ENCODE peak calls at places on chromosomes 6 and 20, in four cellular contexts. W is germinal center; Q is stimulated activated CD8-positive, alpha-beta memory T cell treated with anti-CD3 and anti-CD28 coated beads, Interleukin-7, amount 100 ng/mL, for 1 hour; K is COR-L47. A is an unnamed sample.

GRCh38 chr6:168061269-168062210 is 17.5 kb downstream of the FRMD1 start:
- DNase-seq in W (no peak), Q (no peak), K (peak), A (no peak)

GRCh38 chr20:53876470-53876869 is 193.9 kb downstream of the BCAS1 start:
- DNase-seq in W (no peak), Q (no peak), K (no peak), A (no peak)

GRCh38 chr6:125981566-125982185 is 4.7 kb upstream of the TRMT11 start:
- DNase-seq in W (no peak), Q (no peak), K (no peak), A (no peak)

GRCh38 chr6:132400641-132401119 is 595 bp downstream of the MOXD1 start:
- DNase-seq in W (no peak), Q (no peak), K (no peak), A (no peak)

GRCh38 chr20:6735913-6736845 is 31.3 kb upstream of the BMP2 start:
- DNase-seq in W (no peak), Q (no peak), K (no peak), A (no peak)

GRCh38 chr6:46931416-46931815 is 9.7 kb upstream of the ADGRF5 start:
- DNase-seq in W (no peak), Q (no peak), K (no peak), A (no peak)

GRCh38 chr6:73792738-73793137 is 96.7 kb downstream of the CD109 start:
- DNase-seq in W (no peak), Q (no peak), K (no peak), A (no peak)

GRCh38 chr6:105161411-105161810 is 18.4 kb downstream of the POPDC3 start:
- DNase-seq in W (no peak), Q (no peak), K (no peak), A (no peak)

GRCh38 chr6:109332748-109333147 is 49.5 kb downstream of the CD164 start:
- DNase-seq in W (no peak), Q (no peak), K (no peak), A (no peak)

GRCh38 chr6:101391772-101392560 is 1.5 kb upstream of the GRIK2 start:
- DNase-seq in W (no peak), Q (no peak), K (no peak), A (no peak)

GRCh38 chr20:38999965-39000910 is 38.1 kb downstream of the DHX35 start:
- DNase-seq in W (no peak), Q (no peak), K (no peak), A (no peak)